ENCODE peak calls at places on chromosomes 16 and 17, in nine cellular contexts. K, Q, M, I, N, E, H, R and B are unnamed samples.

GRCh38 chr16:68993885-68994284 is 111.6 kb upstream of the HAS3 start:
- DNase-seq in E (no peak), N (peak), Q (peak), H (no peak), I (peak), R (no peak), M (peak), K (no peak), B (no peak)

GRCh38 chr16:84643677-84644076 is 4.6 kb upstream of the KLHL36 start:
- DNase-seq in R (no peak), Q (no peak), H (no peak), I (no peak), K (no peak), E (no peak), M (no peak), N (no peak), B (no peak)

GRCh38 chr17:57940217-57940616 is 15.0 kb downstream of the CUEDC1 start:
- DNase-seq in K (no peak), R (no peak), M (no peak), Q (no peak), N (no peak), E (no peak), I (no peak), H (peak), B (no peak)

GRCh38 chr17:78133179-78133951 is 2.8 kb downstream of the TMC8 start:
- DNase-seq in N (no peak), K (no peak), R (no peak), H (no peak), I (no peak), E (no peak), Q (no peak), M (no peak), B (no peak)

GRCh38 chr17:63474914-63475460 is 1.9 kb upstream of the ACE start:
- DNase-seq in N (no peak), K (no peak), R (no peak), M (no peak), I (no peak), E (no peak), Q (no peak), H (no peak), B (no peak)

GRCh38 chr17:34709108-34709779 is 129.9 kb downstream of the TMEM132E start:
- DNase-seq in E (no peak), K (no peak), R (no peak), H (peak), M (no peak), Q (no peak), N (no peak), I (no peak), B (no peak)

GRCh38 chr17:44797809-44798208 is 32.3 kb downstream of the GJC1 start:
- DNase-seq in Q (no peak), I (peak), H (no peak), N (no peak), K (peak), E (no peak), M (no peak), R (no peak), B (no peak)

GRCh38 chr16:68219708-68220378 is 16.1 kb downstream of the ESRP2 start:
- DNase-seq in Q (no peak), R (no peak), N (no peak), M (no peak), H (no peak), K (no peak), I (no peak), E (no peak), B (no peak)

GRCh38 chr17:64459284-64459747 is 10.4 kb downstream of the MILR1 start:
- DNase-seq in Q (peak), N (no peak), K (no peak), H (no peak), E (no peak), M (peak), I (peak), R (no peak), B (no peak)

GRCh38 chr16:49455181-49455990 is 81.8 kb downstream of the C16orf78 start:
- DNase-seq in I (no peak), K (peak), N (no peak), E (no peak), M (no peak), Q (no peak), H (peak), R (no peak), B (no peak)

GRCh38 chr17:42421479-42422332 is 1.4 kb downstream of the CAVIN1 start:
- DNase-seq in E (no peak), Q (no peak), R (peak), M (peak), I (peak), H (peak), N (no peak), K (peak), B (no peak)

GRCh38 chr17:40060887-40061480 is 1.8 kb upstream of the THRA start:
- DNase-seq in R (no peak), E (no peak), M (no peak), Q (no peak), K (no peak), H (no peak), N (no peak), I (no peak), B (no peak)

GRCh38 chr16:66366433-66367299 is at the start of gene CDH5:
- DNase-seq in I (peak), N (no peak), E (no peak), K (peak), R (peak), Q (no peak), M (peak), H (no peak), B (peak)

GRCh38 chr17:11608396-11608795 is 10.1 kb downstream of the DNAH9 start:
- DNase-seq in R (peak), N (no peak), K (peak), H (no peak), M (peak), E (no peak), Q (peak), I (no peak), B (peak)

GRCh38 chr17:75515523-75516254 is at the start of gene CASKIN2:
- DNase-seq in R (peak), H (peak), Q (peak), E (peak), M (peak), K (peak), N (peak), I (peak), B (peak)

GRCh38 chr17:4738136-4739121 is 1.2 kb upstream of the ZMYND15 start:
- DNase-seq in E (no peak), R (no peak), N (no peak), H (no peak), I (no peak), Q (peak), K (no peak), M (no peak), B (no peak)

GRCh38 chr16:2333231-2333630 is 7.3 kb downstream of the ABCA3 start:
- DNase-seq in R (no peak), Q (no peak), N (no peak), K (no peak), M (no peak), H (no peak), I (no peak), E (no peak), B (no peak)

GRCh38 chr17:8872705-8873426 is 5.4 kb upstream of the PIK3R6 start:
- DNase-seq in R (no peak), I (no peak), N (no peak), Q (no peak), K (no peak), H (no peak), E (no peak), M (peak), B (no peak)

DNA sequence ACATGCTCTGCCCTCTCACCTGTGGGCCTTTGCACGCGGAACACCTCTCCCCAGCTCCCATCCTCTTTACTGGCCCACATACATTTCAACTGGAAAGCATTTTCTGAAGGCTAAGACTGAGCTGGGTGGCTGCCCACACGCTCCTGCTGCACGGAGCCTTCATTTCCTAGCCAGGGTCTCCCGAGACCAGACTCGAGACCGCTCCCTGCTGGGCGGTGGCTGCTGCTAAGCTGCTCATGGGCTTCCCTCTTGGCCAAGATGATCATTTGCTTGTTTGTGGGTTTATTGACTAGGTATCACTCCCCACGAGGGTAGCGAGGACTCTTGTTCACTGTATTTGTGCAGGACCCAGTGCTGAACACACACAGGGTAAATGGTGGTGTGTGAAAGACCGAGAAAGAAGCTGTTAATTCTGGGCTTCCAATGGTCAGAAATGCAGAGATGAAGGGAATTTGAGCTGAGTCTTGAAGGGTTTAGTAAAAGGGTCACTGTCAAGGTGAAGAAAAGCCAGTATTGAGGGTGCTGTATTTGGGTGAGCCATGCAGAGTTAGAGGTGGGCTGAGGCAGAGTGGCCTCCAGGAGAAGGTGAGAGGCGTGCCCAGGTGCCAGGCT is 907 bp downstream of the TRAPPC2L start:
- DNase-seq in E (peak), R (peak), M (peak), H (peak), Q (peak), N (peak), I (peak), K (peak), B (peak)
- H3K27ac ChIP-seq in E (peak), R (no peak), M (peak), H (no peak), Q (peak), N (peak), I (no peak), K (peak), B (peak)

GRCh38 chr17:69523252-69523861 is 108.9 kb downstream of the MAP2K6 start:
- DNase-seq in E (no peak), K (no peak), H (peak), N (peak), R (peak), M (peak), I (peak), Q (peak), B (no peak)

GRCh38 chr17:69528035-69528434 is 113.5 kb downstream of the MAP2K6 start:
- DNase-seq in H (no peak), Q (no peak), R (no peak), M (no peak), E (no peak), K (no peak), N (no peak), I (no peak), B (no peak)

GRCh38 chr17:69525920-69526841 is 111.7 kb downstream of the MAP2K6 start:
- DNase-seq in I (peak), K (peak), Q (peak), H (peak), M (peak), R (peak), E (no peak), N (peak), B (peak)

GRCh38 chr17:69518951-69519350 is 104.5 kb downstream of the MAP2K6 start:
- DNase-seq in R (no peak), E (no peak), Q (no peak), H (no peak), K (no peak), I (no peak), M (no peak), N (no peak), B (no peak)

DNA sequence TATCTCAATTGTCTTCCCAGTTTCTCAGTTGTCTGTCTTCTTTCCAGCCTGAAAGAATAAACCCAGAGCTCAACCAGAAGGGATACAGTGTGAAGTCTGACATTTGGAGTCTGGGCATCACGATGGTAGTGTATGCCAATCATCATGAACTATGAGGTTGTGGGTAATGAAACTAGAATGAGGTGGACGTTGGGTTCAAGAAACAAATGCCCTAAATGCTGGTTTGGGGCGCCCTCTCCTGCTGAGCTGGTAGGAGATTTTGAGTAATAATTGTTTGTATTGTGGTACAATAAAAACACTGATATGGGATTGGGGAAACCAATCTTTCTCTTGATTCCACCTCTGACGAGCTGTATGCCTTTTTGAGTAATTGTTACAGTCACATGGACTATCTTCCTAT is 110.4 kb downstream of the MAP2K6 start:
- DNase-seq in H (no peak), R (no peak), I (no peak), E (no peak), M (no peak), Q (peak), N (no peak), K (no peak), B (no peak)
- TF ChIP-seq CTCF in H (no peak), R (no peak), I (no peak), E (no peak), M (no peak), Q (peak), N (no peak), K (no peak), B (no peak)

DNA sequence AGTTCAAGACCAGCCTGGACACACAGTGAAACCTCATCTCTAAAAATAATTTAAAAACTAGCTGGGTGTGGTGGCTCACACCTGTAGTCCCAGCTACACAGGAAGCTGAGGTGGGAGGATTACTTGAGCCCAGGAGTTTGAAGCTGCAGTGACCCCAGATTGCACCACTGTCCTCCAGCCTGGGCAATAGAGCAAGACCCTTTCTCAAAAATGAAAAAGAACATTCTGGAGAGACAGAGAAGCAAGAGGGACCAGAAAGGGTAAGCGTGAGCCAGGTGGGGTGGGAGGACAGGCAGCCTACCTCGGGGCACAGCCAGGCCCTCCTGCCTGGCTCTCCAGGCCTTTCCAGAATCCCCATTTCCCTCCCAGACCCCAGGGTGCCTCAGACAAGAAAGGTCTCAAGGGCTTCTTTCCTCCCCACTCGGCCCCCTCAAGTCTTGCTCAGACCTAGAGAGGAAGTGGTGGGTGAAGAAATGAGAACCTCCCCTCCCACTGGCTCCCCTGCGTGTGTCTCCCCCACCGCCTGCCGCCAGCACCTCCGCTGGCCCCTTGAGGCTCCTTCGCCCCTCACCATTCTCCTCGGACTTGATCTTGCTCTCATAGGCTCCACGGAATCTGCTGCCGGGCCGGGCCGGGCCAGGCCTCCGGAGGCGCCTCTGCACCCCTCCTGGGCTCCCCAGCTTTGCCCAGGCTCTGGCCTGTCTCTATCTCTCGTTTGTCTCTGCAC is 501 bp downstream of the C16orf54 start:
- DNase-seq in R (no peak), E (peak), I (no peak), M (no peak), H (no peak), N (no peak), Q (no peak), K (no peak), B (no peak)
- H3K27ac ChIP-seq in R (no peak), E (peak), I (no peak), M (no peak), H (no peak), N (no peak), Q (no peak), K (no peak), B (no peak)

GRCh38 chr17:16506188-16506587 is 14.2 kb upstream of the LRRC75A start:
- DNase-seq in Q (no peak), K (no peak), H (no peak), E (no peak), M (no peak), I (no peak), N (no peak), R (no peak), B (no peak)
- TF ChIP-seq CTCF in Q (peak), K (no peak), H (peak), E (no peak), M (peak), I (no peak), N (peak), R (no peak), B (no peak)

GRCh38 chr17:47235923-47236322 is 17.7 kb upstream of the ITGB3 start:
- DNase-seq in K (no peak), Q (no peak), N (no peak), M (no peak), E (no peak), R (no peak), H (no peak), I (no peak), B (no peak)

GRCh38 chr17:47239663-47240374 is 13.8 kb upstream of the ITGB3 start:
- DNase-seq in K (peak), Q (peak), E (no peak), H (no peak), I (peak), M (peak), N (peak), R (peak), B (peak)

GRCh38 chr17:47235506-47235905 is 18.1 kb upstream of the ITGB3 start:
- DNase-seq in Q (no peak), M (no peak), H (no peak), K (no peak), N (no peak), R (no peak), I (no peak), E (no peak), B (no peak)

GRCh38 chr17:47238321-47239010 is 15.2 kb upstream of the ITGB3 start:
- DNase-seq in R (no peak), I (no peak), M (no peak), H (no peak), E (no peak), N (no peak), K (no peak), Q (no peak), B (no peak)

DNA sequence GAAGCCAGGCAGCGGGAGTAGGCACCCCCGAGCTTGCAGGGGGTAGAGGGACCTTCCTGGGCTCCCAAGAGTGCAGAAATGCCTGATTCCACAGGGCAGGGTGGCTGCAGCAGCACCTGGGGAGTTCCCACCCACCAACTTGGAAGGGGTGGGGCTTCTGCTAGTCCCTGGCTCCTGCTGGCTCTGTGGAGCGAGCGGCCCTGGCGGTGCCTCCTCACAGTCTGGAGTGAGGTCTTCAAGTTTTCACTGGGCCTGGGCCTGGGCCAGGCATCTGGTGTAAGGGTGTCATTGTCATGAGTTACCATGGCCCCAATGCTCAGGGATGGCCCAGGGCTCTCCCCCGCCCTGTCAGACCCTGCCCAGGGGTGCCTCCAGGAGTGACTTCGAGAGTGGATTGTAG is 15.8 kb upstream of the ITGB3 start:
- DNase-seq in N (no peak), H (no peak), K (no peak), Q (no peak), R (no peak), M (no peak), I (no peak), E (no peak), B (no peak)
- H3K27ac ChIP-seq in N (no peak), H (no peak), K (no peak), Q (no peak), R (no peak), M (no peak), I (no peak), E (no peak), B (no peak)

DNA sequence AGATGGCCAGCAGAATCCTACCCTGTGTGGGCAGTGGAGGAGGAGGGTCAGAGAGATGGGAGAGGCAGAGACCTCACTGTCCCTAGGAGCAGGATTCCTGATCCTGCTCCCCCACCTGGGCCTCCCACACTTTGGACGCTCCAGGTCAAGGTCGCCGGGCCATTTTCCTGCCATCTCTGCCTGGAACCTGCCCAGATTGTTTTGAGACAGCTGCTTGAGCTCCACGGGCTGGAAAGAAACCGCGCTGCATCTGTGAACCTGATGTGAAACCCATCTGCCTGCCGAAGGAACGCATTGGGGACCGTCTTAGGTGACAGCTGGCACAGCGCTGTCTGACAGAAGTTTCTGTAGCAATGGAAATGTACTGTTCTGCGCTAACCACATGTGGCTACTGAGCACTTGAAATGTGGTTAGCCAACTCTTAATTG is 15.6 kb upstream of the NUBP1 start:
- DNase-seq in N (no peak), M (no peak), R (peak), H (no peak), Q (no peak), I (no peak), K (no peak), E (no peak), B (no peak)
- TF ChIP-seq CTCF in N (no peak), M (no peak), R (no peak), H (no peak), Q (no peak), I (no peak), K (no peak), E (no peak), B (no peak)